ENCODE peak calls at places on chromosomes 3 and 15, in five cellular contexts. J is PC-3, L is HL-60, T is mammary epithelial cell, X is SK-N-SH. C is an unnamed sample.

GRCh38 chr15:22939051-22939450 is 41.1 kb downstream of the CYFIP1 start:
- DNase-seq in J (no peak), L (no peak), X (no peak), T (no peak), C (no peak)

GRCh38 chr15:65653341-65653740 is 31.6 kb downstream of the SLC24A1 start:
- DNase-seq in X (no peak), T (peak; percentile 50), J (peak; percentile 30), L (no peak), C (no peak)

GRCh38 chr3:169246158-169246557 is 417.4 kb downstream of the MECOM start:
- DNase-seq in L (no peak), X (no peak), T (no peak), J (no peak), C (no peak)

GRCh38 chr3:64108784-64109317 is 85.6 kb upstream of the PSMD6 start:
- DNase-seq in J (no peak), L (no peak), X (no peak), T (no peak), C (no peak)

GRCh38 chr15:40928975-40929729 is at the start of gene DLL4:
- DNase-seq in X (peak; percentile 80), T (peak; percentile 62), J (peak; percentile 77), L (peak; percentile 48), C (peak; percentile 81)

GRCh38 chr15:70066004-70066403 is 31.7 kb downstream of the TLE3 start:
- DNase-seq in L (no peak), J (no peak), T (no peak), X (no peak), C (no peak)

GRCh38 chr3:136644200-136644599 is 108.0 kb downstream of the STAG1 start:
- DNase-seq in T (no peak), L (no peak), X (peak; percentile 30), J (no peak), C (no peak)

GRCh38 chr15:98085003-98085639 is 124.6 kb downstream of the ARRDC4 start:
- DNase-seq in T (peak; percentile 51), J (peak; percentile 74), X (peak; percentile 44), L (peak; percentile 25), C (peak; percentile 49)

GRCh38 chr15:41499109-41499851 is 5.6 kb downstream of the ITPKA start:
- DNase-seq in T (no peak), J (no peak), X (peak; percentile 19), L (no peak), C (no peak)

GRCh38 chr3:186831795-186832194 is 10.7 kb upstream of the ADIPOQ start:
- DNase-seq in T (no peak), X (no peak), L (no peak), J (no peak), C (no peak)

GRCh38 chr3:105837143-105837740 is 31.6 kb downstream of the CBLB start:
- DNase-seq in L (no peak), X (no peak), J (no peak), T (no peak), C (peak; percentile 52)

GRCh38 chr3:105837947-105838346 is 30.9 kb downstream of the CBLB start:
- DNase-seq in J (no peak), L (no peak), T (no peak), X (no peak), C (no peak)

GRCh38 chr3:105835606-105836005 is 33.2 kb downstream of the CBLB start:
- DNase-seq in X (no peak), J (peak; percentile 53), L (no peak), T (no peak), C (no peak)

GRCh38 chr3:105834768-105835167 is 34.0 kb downstream of the CBLB start:
- DNase-seq in J (peak; percentile 55), T (no peak), X (no peak), L (no peak), C (no peak)

GRCh38 chr3:105836533-105836932 is 32.3 kb downstream of the CBLB start:
- DNase-seq in T (peak; percentile 57), X (no peak), L (no peak), J (peak; percentile 89), C (peak; percentile 40)
- TF ChIP-seq CTCF in T (no peak), X (no peak), L (no peak), J (peak; percentile 17), C (no peak)

GRCh38 chr3:115085197-115085865 is 61.8 kb downstream of the ZBTB20 start:
- DNase-seq in L (no peak), X (no peak), T (no peak), J (peak; percentile 15), C (no peak)
- TF ChIP-seq CTCF in L (no peak), X (peak; percentile 37), T (peak; percentile 22), J (peak; percentile 53), C (no peak)

GRCh38 chr15:52994290-52994689 is 204.2 kb upstream of the ONECUT1 start:
- DNase-seq in X (no peak), T (no peak), J (no peak), L (no peak), C (no peak)
- TF ChIP-seq CTCF in X (no peak), T (no peak), J (no peak), L (no peak), C (no peak)

GRCh38 chr3:31546725-31547124 is 14.0 kb downstream of the STT3B start:
- DNase-seq in X (no peak), T (no peak), L (no peak), J (peak; percentile 10), C (no peak)

GRCh38 chr3:31543375-31543774 is 10.7 kb downstream of the STT3B start:
- DNase-seq in T (peak; percentile 56), J (no peak), L (no peak), X (no peak), C (no peak)

GRCh38 chr3:31546152-31546551 is 13.4 kb downstream of the STT3B start:
- DNase-seq in J (no peak), X (no peak), L (no peak), T (peak; percentile 35), C (no peak)

GRCh38 chr3:31542246-31542645 is 9.5 kb downstream of the STT3B start:
- DNase-seq in T (no peak), J (no peak), X (no peak), L (no peak), C (no peak)

GRCh38 chr3:31544634-31545033 is 11.9 kb downstream of the STT3B start:
- DNase-seq in X (no peak), T (no peak), L (peak; percentile 79), J (no peak), C (no peak)
- TF ChIP-seq CTCF in X (no peak), T (no peak), L (no peak), J (no peak), C (no peak)

GRCh38 chr15:31325976-31326728 is 483 bp upstream of the KLF13 start:
- DNase-seq in X (peak; percentile 99), L (peak; percentile 97), J (peak; percentile 97), T (peak; percentile 98), C (peak; percentile 100)
- TF ChIP-seq CTCF in X (no peak), L (no peak), J (no peak), T (no peak), C (no peak)

GRCh38 chr3:87895983-87896382 is 162.8 kb downstream of the CGGBP1 start:
- DNase-seq in T (no peak), J (no peak), X (no peak), L (no peak), C (no peak)
- TF ChIP-seq CTCF in T (no peak), J (no peak), X (no peak), L (no peak), C (no peak)

DNA sequence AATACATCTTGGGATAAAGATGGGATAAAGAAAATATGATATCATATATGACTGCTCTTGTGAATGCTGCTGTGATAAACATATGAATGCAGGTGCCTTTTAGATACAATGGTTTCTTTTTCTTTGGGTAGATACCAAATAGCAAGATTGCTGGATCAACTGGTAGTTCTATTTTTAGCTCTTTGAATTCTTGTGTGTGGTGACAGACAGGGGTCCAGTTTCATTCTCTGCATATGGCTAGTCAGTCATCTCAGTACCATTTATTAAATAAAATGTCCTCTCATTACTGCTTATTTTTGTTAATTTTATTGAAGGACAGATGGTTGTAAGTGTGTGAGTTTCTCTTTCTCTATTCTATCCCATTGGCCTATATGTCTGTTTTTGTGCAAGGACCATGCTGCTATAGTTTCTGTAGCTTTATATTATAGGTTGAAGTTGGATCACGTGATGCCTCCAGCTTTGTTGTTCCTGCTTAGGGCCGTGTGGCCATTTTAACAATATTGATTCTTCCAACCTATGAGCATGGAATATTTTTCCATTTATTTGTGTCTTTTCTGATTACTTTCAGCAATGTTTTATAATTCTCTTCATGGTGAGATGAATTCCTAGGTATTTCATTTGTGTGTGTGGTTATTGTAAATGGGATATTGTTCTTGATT is 1089.8 kb upstream of the CADM2 start:
- DNase-seq in J (no peak), L (no peak), X (no peak), T (no peak), C (no peak)
- TF ChIP-seq CTCF in J (no peak), L (no peak), X (no peak), T (no peak), C (no peak)